ENCODE peak calls at places on chromosome X, in eight cellular contexts. One of them, this sample, is unnamed.

GRCh38 chrX:68354869-68355628 is 78.2 kb downstream of the OPHN1 start:
- DNase-seq in left lung: no peak
- DNase-seq in adrenal gland: no peak
- DNase-seq in dorsolateral prefrontal cortex: no peak
- DNase-seq in HFFc6: no peak
- DNase-seq in GM20000: no peak
- DNase-seq in upper lobe of right lung: no peak
- DNase-seq in IMR-90: peak
- DNase-seq in this sample: no peak

GRCh38 chrX:108914791-108915190 is 178.4 kb upstream of the IRS4 start:
- DNase-seq in upper lobe of right lung: no peak
- DNase-seq in dorsolateral prefrontal cortex: no peak
- DNase-seq in left lung: no peak
- DNase-seq in IMR-90: no peak
- DNase-seq in adrenal gland: no peak
- DNase-seq in GM20000: no peak
- DNase-seq in HFFc6: no peak
- DNase-seq in this sample: no peak

GRCh38 chrX:7120578-7121219 is 26.8 kb upstream of the STS start:
- DNase-seq in GM20000: no peak
- DNase-seq in adrenal gland: no peak
- DNase-seq in left lung: no peak
- DNase-seq in upper lobe of right lung: no peak
- DNase-seq in dorsolateral prefrontal cortex: no peak
- DNase-seq in IMR-90: peak
- DNase-seq in HFFc6: no peak
- DNase-seq in this sample: no peak

GRCh38 chrX:29841750-29842149 is 373.6 kb upstream of the MAGEB2 start:
- DNase-seq in left lung: no peak
- DNase-seq in dorsolateral prefrontal cortex: no peak
- DNase-seq in HFFc6: peak
- DNase-seq in GM20000: no peak
- DNase-seq in adrenal gland: no peak
- DNase-seq in IMR-90: peak
- DNase-seq in upper lobe of right lung: no peak
- DNase-seq in this sample: no peak

GRCh38 chrX:133307637-133308485 is 89.7 kb upstream of the TFDP3 start:
- DNase-seq in upper lobe of right lung: no peak
- DNase-seq in left lung: no peak
- DNase-seq in GM20000: no peak
- DNase-seq in HFFc6: no peak
- DNase-seq in dorsolateral prefrontal cortex: no peak
- DNase-seq in adrenal gland: no peak
- DNase-seq in IMR-90: no peak
- DNase-seq in this sample: no peak

GRCh38 chrX:100677616-100678181 is 33.7 kb downstream of the SRPX2 start:
- DNase-seq in GM20000: no peak
- DNase-seq in dorsolateral prefrontal cortex: no peak
- DNase-seq in left lung: no peak
- DNase-seq in HFFc6: no peak
- DNase-seq in IMR-90: peak
- DNase-seq in upper lobe of right lung: no peak
- DNase-seq in adrenal gland: no peak
- DNase-seq in this sample: no peak

GRCh38 chrX:15646543-15646942 is 18.1 kb downstream of the CLTRN start:
- DNase-seq in adrenal gland: no peak
- DNase-seq in dorsolateral prefrontal cortex: no peak
- DNase-seq in HFFc6: no peak
- DNase-seq in upper lobe of right lung: peak
- DNase-seq in GM20000: no peak
- DNase-seq in IMR-90: no peak
- DNase-seq in left lung: no peak
- DNase-seq in this sample: no peak

GRCh38 chrX:150348365-150348764 is 14.8 kb upstream of the MAMLD1 start:
- DNase-seq in GM20000: no peak
- DNase-seq in HFFc6: no peak
- DNase-seq in adrenal gland: no peak
- DNase-seq in dorsolateral prefrontal cortex: no peak
- DNase-seq in IMR-90: no peak
- DNase-seq in left lung: no peak
- DNase-seq in upper lobe of right lung: no peak
- DNase-seq in this sample: no peak

GRCh38 chrX:119758682-119759332 is 419 bp downstream of the SOWAHD start:
- DNase-seq in upper lobe of right lung: no peak
- DNase-seq in dorsolateral prefrontal cortex: no peak
- DNase-seq in GM20000: no peak
- DNase-seq in left lung: peak
- DNase-seq in HFFc6: no peak
- DNase-seq in adrenal gland: peak
- DNase-seq in IMR-90: no peak
- DNase-seq in this sample: no peak

GRCh38 chrX:150240643-150240970 is 122.5 kb upstream of the MAMLD1 start:
- DNase-seq in adrenal gland: no peak
- DNase-seq in dorsolateral prefrontal cortex: no peak
- DNase-seq in HFFc6: no peak
- DNase-seq in upper lobe of right lung: no peak
- DNase-seq in GM20000: no peak
- DNase-seq in IMR-90: no peak
- DNase-seq in left lung: no peak
- DNase-seq in this sample: no peak

GRCh38 chrX:40172169-40172979 is 74.6 kb upstream of the BCOR start:
- DNase-seq in IMR-90: peak
- DNase-seq in HFFc6: peak
- DNase-seq in adrenal gland: peak
- DNase-seq in dorsolateral prefrontal cortex: no peak
- DNase-seq in left lung: peak
- DNase-seq in GM20000: peak
- DNase-seq in upper lobe of right lung: peak
- DNase-seq in this sample: no peak

GRCh38 chrX:119790977-119791436 is 423 bp downstream of the RPL39 start:
- DNase-seq in HFFc6: peak
- DNase-seq in left lung: no peak
- DNase-seq in adrenal gland: peak
- DNase-seq in dorsolateral prefrontal cortex: no peak
- DNase-seq in IMR-90: peak
- DNase-seq in GM20000: no peak
- DNase-seq in upper lobe of right lung: no peak
- DNase-seq in this sample: no peak

GRCh38 chrX:150478496-150479492 is 89.6 kb upstream of the MTM1 start:
- DNase-seq in HFFc6: no peak
- DNase-seq in adrenal gland: no peak
- DNase-seq in IMR-90: no peak
- DNase-seq in GM20000: peak
- DNase-seq in left lung: no peak
- DNase-seq in upper lobe of right lung: no peak
- DNase-seq in dorsolateral prefrontal cortex: no peak
- DNase-seq in this sample: no peak

GRCh38 chrX:39896951-39897740 is 200.6 kb downstream of the BCOR start:
- DNase-seq in adrenal gland: no peak
- DNase-seq in dorsolateral prefrontal cortex: no peak
- DNase-seq in HFFc6: peak
- DNase-seq in left lung: no peak
- DNase-seq in GM20000: no peak
- DNase-seq in upper lobe of right lung: no peak
- DNase-seq in IMR-90: peak
- DNase-seq in this sample: no peak

GRCh38 chrX:16843208-16843909 is 26.8 kb downstream of the RBBP7 start:
- DNase-seq in left lung: no peak
- DNase-seq in GM20000: no peak
- DNase-seq in adrenal gland: no peak
- DNase-seq in dorsolateral prefrontal cortex: no peak
- DNase-seq in HFFc6: no peak
- DNase-seq in IMR-90: no peak
- DNase-seq in upper lobe of right lung: no peak
- DNase-seq in this sample: no peak

GRCh38 chrX:145825896-145826295 is 8.3 kb downstream of the SLITRK2 start:
- DNase-seq in HFFc6: no peak
- DNase-seq in IMR-90: no peak
- DNase-seq in upper lobe of right lung: no peak
- DNase-seq in left lung: no peak
- DNase-seq in adrenal gland: peak
- DNase-seq in GM20000: no peak
- DNase-seq in dorsolateral prefrontal cortex: no peak
- DNase-seq in this sample: no peak

GRCh38 chrX:100973411-100973810 is 3.9 kb downstream of the ARL13A start:
- DNase-seq in upper lobe of right lung: no peak
- DNase-seq in GM20000: no peak
- DNase-seq in left lung: no peak
- DNase-seq in adrenal gland: no peak
- DNase-seq in IMR-90: peak
- DNase-seq in dorsolateral prefrontal cortex: no peak
- DNase-seq in HFFc6: peak
- DNase-seq in this sample: no peak

GRCh38 chrX:7068939-7069367 is 78.6 kb upstream of the STS start:
- DNase-seq in HFFc6: no peak
- DNase-seq in IMR-90: no peak
- DNase-seq in upper lobe of right lung: no peak
- DNase-seq in left lung: no peak
- DNase-seq in dorsolateral prefrontal cortex: no peak
- DNase-seq in adrenal gland: no peak
- DNase-seq in GM20000: no peak
- DNase-seq in this sample: no peak

GRCh38 chrX:131938749-131939148 is 84.4 kb upstream of the STK26 start:
- DNase-seq in HFFc6: no peak
- DNase-seq in adrenal gland: no peak
- DNase-seq in IMR-90: no peak
- DNase-seq in GM20000: no peak
- DNase-seq in dorsolateral prefrontal cortex: no peak
- DNase-seq in upper lobe of right lung: no peak
- DNase-seq in left lung: no peak
- DNase-seq in this sample: no peak

GRCh38 chrX:100615015-100615414 is 21.6 kb downstream of the TSPAN6 start:
- DNase-seq in HFFc6: peak
- DNase-seq in adrenal gland: peak
- DNase-seq in dorsolateral prefrontal cortex: no peak
- DNase-seq in upper lobe of right lung: no peak
- DNase-seq in IMR-90: peak
- DNase-seq in GM20000: peak
- DNase-seq in left lung: no peak
- DNase-seq in this sample: no peak

GRCh38 chrX:50643525-50644137 is 170.4 kb downstream of the SHROOM4 start:
- DNase-seq in upper lobe of right lung: no peak
- DNase-seq in GM20000: no peak
- DNase-seq in HFFc6: no peak
- DNase-seq in left lung: no peak
- DNase-seq in IMR-90: no peak
- DNase-seq in dorsolateral prefrontal cortex: no peak
- DNase-seq in adrenal gland: peak
- DNase-seq in this sample: no peak

GRCh38 chrX:42485621-42486020 is 292.3 kb downstream of the PPP1R2C start:
- DNase-seq in IMR-90: no peak
- DNase-seq in HFFc6: no peak
- DNase-seq in GM20000: no peak
- DNase-seq in left lung: no peak
- DNase-seq in adrenal gland: no peak
- DNase-seq in dorsolateral prefrontal cortex: no peak
- DNase-seq in upper lobe of right lung: no peak
- DNase-seq in this sample: no peak

DNA sequence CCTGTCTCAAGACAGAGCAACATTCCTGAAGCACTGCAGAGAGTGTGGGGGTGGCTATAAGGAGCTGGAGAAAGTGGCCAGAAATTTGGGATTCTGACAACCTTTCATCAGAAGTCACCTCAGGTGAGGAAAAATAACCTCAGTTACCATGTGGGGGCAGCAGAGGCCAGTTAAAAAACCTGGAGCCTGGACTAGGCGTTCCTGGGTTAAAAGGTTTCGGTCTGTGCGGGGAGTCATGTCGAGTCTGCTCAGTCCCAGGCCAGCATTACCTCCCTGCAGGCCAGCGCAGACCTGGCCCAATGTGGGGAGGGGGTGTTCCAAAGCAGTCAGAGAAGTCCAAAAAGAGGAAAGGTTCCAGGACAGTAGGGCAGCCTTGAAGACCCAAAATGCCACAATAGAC is 10.9 kb upstream of the NALF2 start:
- DNase-seq in HFFc6: peak
- DNase-seq in IMR-90: no peak
- DNase-seq in left lung: no peak
- DNase-seq in dorsolateral prefrontal cortex: no peak
- DNase-seq in adrenal gland: peak
- DNase-seq in GM20000: no peak
- DNase-seq in upper lobe of right lung: no peak
- DNase-seq in this sample: no peak
- TF ChIP-seq CTCF in HFFc6: peak
- TF ChIP-seq CTCF in IMR-90: peak
- TF ChIP-seq CTCF in left lung: no peak
- TF ChIP-seq CTCF in dorsolateral prefrontal cortex: peak
- TF ChIP-seq CTCF in adrenal gland: peak
- TF ChIP-seq CTCF in GM20000: peak
- TF ChIP-seq CTCF in upper lobe of right lung: no peak
- TF ChIP-seq CTCF in this sample: peak

GRCh38 chrX:44903842-44904530 is 31.0 kb downstream of the KDM6A start:
- DNase-seq in adrenal gland: no peak
- DNase-seq in HFFc6: no peak
- DNase-seq in left lung: no peak
- DNase-seq in dorsolateral prefrontal cortex: no peak
- DNase-seq in IMR-90: no peak
- DNase-seq in upper lobe of right lung: no peak
- DNase-seq in GM20000: no peak
- DNase-seq in this sample: no peak
- TF ChIP-seq CTCF in adrenal gland: no peak
- TF ChIP-seq CTCF in HFFc6: no peak
- TF ChIP-seq CTCF in left lung: no peak
- TF ChIP-seq CTCF in dorsolateral prefrontal cortex: no peak
- TF ChIP-seq CTCF in IMR-90: no peak
- TF ChIP-seq CTCF in upper lobe of right lung: no peak
- TF ChIP-seq CTCF in GM20000: no peak
- TF ChIP-seq CTCF in this sample: no peak

GRCh38 chrX:107467271-107467670 is 17.8 kb downstream of the FRMPD3 start:
- DNase-seq in IMR-90: no peak
- DNase-seq in adrenal gland: no peak
- DNase-seq in HFFc6: no peak
- DNase-seq in left lung: no peak
- DNase-seq in upper lobe of right lung: no peak
- DNase-seq in GM20000: no peak
- DNase-seq in dorsolateral prefrontal cortex: no peak
- DNase-seq in this sample: no peak

GRCh38 chrX:107465932-107466620 is 16.6 kb downstream of the FRMPD3 start:
- DNase-seq in HFFc6: no peak
- DNase-seq in left lung: no peak
- DNase-seq in upper lobe of right lung: no peak
- DNase-seq in dorsolateral prefrontal cortex: no peak
- DNase-seq in adrenal gland: no peak
- DNase-seq in IMR-90: no peak
- DNase-seq in GM20000: no peak
- DNase-seq in this sample: no peak

GRCh38 chrX:107470198-107470597 is 20.7 kb downstream of the FRMPD3 start:
- DNase-seq in HFFc6: no peak
- DNase-seq in upper lobe of right lung: no peak
- DNase-seq in dorsolateral prefrontal cortex: no peak
- DNase-seq in IMR-90: no peak
- DNase-seq in adrenal gland: no peak
- DNase-seq in left lung: no peak
- DNase-seq in GM20000: no peak
- DNase-seq in this sample: no peak

GRCh38 chrX:107470971-107471370 is 21.5 kb downstream of the FRMPD3 start:
- DNase-seq in upper lobe of right lung: no peak
- DNase-seq in HFFc6: no peak
- DNase-seq in IMR-90: no peak
- DNase-seq in GM20000: no peak
- DNase-seq in adrenal gland: no peak
- DNase-seq in dorsolateral prefrontal cortex: no peak
- DNase-seq in left lung: no peak
- DNase-seq in this sample: no peak
- TF ChIP-seq CTCF in upper lobe of right lung: no peak
- TF ChIP-seq CTCF in HFFc6: no peak
- TF ChIP-seq CTCF in IMR-90: no peak
- TF ChIP-seq CTCF in GM20000: no peak
- TF ChIP-seq CTCF in adrenal gland: no peak
- TF ChIP-seq CTCF in dorsolateral prefrontal cortex: no peak
- TF ChIP-seq CTCF in left lung: no peak
- TF ChIP-seq CTCF in this sample: no peak

GRCh38 chrX:70422886-70423336 is at the start of gene GDPD2:
- DNase-seq in HFFc6: no peak
- DNase-seq in dorsolateral prefrontal cortex: no peak
- DNase-seq in IMR-90: no peak
- DNase-seq in adrenal gland: no peak
- DNase-seq in upper lobe of right lung: no peak
- DNase-seq in GM20000: no peak
- DNase-seq in left lung: no peak
- DNase-seq in this sample: no peak
- TF ChIP-seq CTCF in HFFc6: no peak
- TF ChIP-seq CTCF in dorsolateral prefrontal cortex: no peak
- TF ChIP-seq CTCF in IMR-90: no peak
- TF ChIP-seq CTCF in adrenal gland: no peak
- TF ChIP-seq CTCF in upper lobe of right lung: no peak
- TF ChIP-seq CTCF in GM20000: no peak
- TF ChIP-seq CTCF in left lung: no peak
- TF ChIP-seq CTCF in this sample: no peak